ENCODE peak calls at places on chromosomes 5 and 9, in seven cellular contexts. J is fibroblast of pulmonary artery, P is SK-N-SH, C is kidney, Q is A549, Z is fibroblast of mammary gland, B is ascending aorta. E is an unnamed sample.

GRCh38 chr5:5061836-5062235 is 78.3 kb upstream of the ADAMTS16 start:
- DNase-seq in J (no peak), P (no peak), C (no peak), Q (no peak), Z (no peak), B (no peak), E (no peak)

GRCh38 chr5:170307575-170308465 is 10.2 kb upstream of the LCP2 start:
- DNase-seq in J (peak), P (no peak), C (peak), Q (peak), Z (peak), B (peak), E (peak)

GRCh38 chr5:52690236-52690685 is 97.5 kb upstream of the ITGA1 start:
- DNase-seq in J (peak), P (no peak), C (no peak), Q (no peak), Z (peak), B (no peak), E (no peak)

GRCh38 chr9:976258-976804 is at the start of gene DMRT3:
- DNase-seq in J (no peak), P (peak), C (no peak), Q (no peak), Z (no peak), B (no peak), E (no peak)

GRCh38 chr5:180799902-180800801 is 2.5 kb downstream of the MGAT1 start:
- DNase-seq in J (peak), P (no peak), C (no peak), Q (no peak), Z (peak), B (no peak), E (no peak)

GRCh38 chr9:134689320-134690181 is 47.9 kb downstream of the COL5A1 start:
- DNase-seq in J (peak), P (peak), C (peak), Q (peak), Z (peak), B (no peak), E (peak)

GRCh38 chr9:101226161-101226560 is 158.6 kb downstream of the BAAT start:
- DNase-seq in J (no peak), P (no peak), C (no peak), Q (no peak), Z (no peak), B (no peak), E (no peak)

GRCh38 chr9:15867334-15867733 is 314.5 kb downstream of the CCDC171 start:
- DNase-seq in J (no peak), P (no peak), C (no peak), Q (no peak), Z (no peak), B (no peak), E (no peak)

GRCh38 chr5:160427607-160428006 is 6.0 kb downstream of the PTTG1 start:
- DNase-seq in J (no peak), P (no peak), C (no peak), Q (no peak), Z (no peak), B (no peak), E (peak)

GRCh38 chr5:73853091-73853490 is 227.1 kb downstream of the ARHGEF28 start:
- DNase-seq in J (peak), P (no peak), C (no peak), Q (peak), Z (peak), B (no peak), E (no peak)

GRCh38 chr5:66209350-66209749 is 65.2 kb downstream of the SREK1 start:
- DNase-seq in J (no peak), P (no peak), C (no peak), Q (peak), Z (no peak), B (no peak), E (no peak)

DNA sequence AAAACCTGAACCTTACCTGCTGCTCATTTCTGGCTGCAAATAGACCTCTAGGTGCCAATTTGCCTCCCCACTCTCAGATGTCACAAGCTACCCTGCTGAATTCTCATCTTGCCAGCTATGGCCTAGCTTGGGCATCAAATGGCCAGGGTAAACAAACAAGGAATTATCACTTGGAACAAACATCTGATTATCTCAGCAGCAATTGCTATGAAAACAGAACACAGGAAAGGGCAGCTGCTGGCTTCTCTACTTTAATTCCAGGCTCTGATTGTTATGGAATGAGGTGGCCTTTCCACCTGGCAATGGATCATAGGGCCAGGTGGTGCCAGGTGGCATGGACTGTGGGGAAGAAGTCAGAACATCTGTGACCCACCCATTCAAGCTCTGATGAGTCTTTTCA is 505.1 kb downstream of the TLR4 start:
- DNase-seq in J (no peak), P (no peak), C (no peak), Q (no peak), Z (no peak), B (no peak), E (no peak)
- H3K4me3 ChIP-seq in J (no peak), P (no peak), C (no peak), Q (no peak), Z (no peak), B (no peak), E (no peak)

DNA sequence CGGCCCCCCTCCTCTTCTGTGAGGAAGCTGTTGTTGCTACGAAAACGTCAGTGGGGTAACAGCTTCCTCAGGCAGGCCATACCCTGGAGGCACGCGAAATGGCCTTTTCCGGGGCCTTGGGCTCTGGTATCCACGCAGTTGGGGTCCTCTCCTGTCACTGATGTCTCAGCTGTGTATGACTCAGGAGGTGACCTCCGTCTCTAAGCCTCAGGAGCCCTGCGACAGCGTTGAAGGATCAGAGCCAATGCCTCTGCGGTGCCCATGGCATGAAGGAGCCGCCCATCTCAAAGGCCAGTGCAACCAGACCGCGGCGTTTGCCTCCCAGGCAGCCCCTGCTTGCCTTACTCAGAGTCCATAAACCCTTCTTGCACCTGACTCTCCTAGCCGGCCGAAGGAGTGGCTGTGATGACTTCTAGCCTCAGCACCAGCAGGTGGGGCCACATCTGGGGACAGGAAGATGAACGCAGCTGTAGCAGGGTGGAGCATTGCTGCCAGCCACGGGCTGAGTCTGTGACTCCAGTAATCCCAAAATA is 1.0 kb upstream of the MXD3 start:
- DNase-seq in J (no peak), P (peak), C (peak), Q (no peak), Z (peak), B (no peak), E (no peak)
- TF ChIP-seq CTCF in J (no peak), P (no peak), C (no peak), Q (no peak), Z (no peak), B (no peak), E (no peak)

DNA sequence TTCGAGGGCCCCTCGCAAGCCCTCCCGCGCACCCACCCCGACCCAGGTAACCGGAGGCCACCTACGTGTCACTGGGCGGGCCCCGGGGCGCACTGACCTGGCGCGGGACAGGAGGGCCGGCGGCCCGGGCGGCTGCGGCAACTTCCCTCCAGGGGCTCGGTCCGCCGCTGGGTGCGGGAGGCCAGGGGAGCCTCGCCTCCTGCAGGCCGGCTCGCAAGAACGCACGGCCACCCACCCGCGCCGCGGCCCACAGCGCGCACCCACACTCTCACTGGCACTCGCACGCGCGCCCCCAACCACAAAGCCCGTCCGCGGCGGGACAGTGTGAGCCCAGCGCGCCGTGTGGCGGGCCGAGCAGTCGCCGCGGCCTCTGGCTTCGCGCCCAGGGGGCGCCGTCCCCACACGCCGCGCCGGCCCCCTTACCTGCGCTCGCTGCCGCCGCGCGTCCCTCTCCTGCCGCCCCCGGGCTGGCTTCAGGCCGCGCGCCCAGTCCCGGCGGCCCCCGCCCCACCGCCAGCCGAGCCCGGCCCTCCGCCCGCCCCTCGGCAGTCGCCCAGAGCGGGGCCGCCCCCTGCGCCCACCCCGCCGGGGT is 430 bp downstream of the LPAR1 start:
- DNase-seq in J (peak), P (peak), C (peak), Q (no peak), Z (peak), B (no peak), E (no peak)
- H3K4me3 ChIP-seq in J (peak), P (peak), C (peak), Q (peak), Z (peak), B (peak), E (peak)

GRCh38 chr9:130466537-130467217 is 21.9 kb downstream of the ASS1 start:
- DNase-seq in J (no peak), P (no peak), C (no peak), Q (no peak), Z (no peak), B (no peak), E (no peak)
- TF ChIP-seq CTCF in J (no peak), P (no peak), C (no peak), Q (no peak), Z (no peak), B (no peak), E (no peak)

DNA sequence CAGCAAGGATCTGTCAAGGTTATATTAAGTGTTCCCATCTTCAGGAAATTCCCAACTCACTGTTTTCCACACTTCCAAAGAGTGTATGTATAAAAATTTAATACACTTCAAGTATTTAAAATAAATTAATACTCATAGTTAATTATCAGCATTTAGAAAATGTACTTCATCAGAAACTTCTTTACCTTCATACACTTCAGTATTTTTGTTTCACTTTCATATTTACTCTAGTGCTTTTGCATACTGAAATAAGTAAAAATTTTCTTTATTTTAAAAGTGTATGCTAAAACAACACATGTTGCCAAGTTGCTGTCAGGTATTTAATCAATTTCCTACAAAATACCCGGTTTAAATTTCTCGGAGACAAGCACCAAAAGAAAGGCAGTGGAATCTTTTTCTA is 16.5 kb downstream of the RICTOR start:
- DNase-seq in J (no peak), P (no peak), C (no peak), Q (no peak), Z (no peak), B (no peak), E (no peak)
- H3K4me3 ChIP-seq in J (peak), P (peak), C (no peak), Q (peak), Z (peak), B (peak), E (no peak)

GRCh38 chr9:102972780-102973179 is 22.4 kb upstream of the CYLC2 start:
- DNase-seq in J (no peak), P (no peak), C (no peak), Q (no peak), Z (no peak), B (no peak), E (no peak)

GRCh38 chr9:102975246-102975645 is 19.9 kb upstream of the CYLC2 start:
- DNase-seq in J (no peak), P (no peak), C (no peak), Q (no peak), Z (no peak), B (no peak), E (no peak)

GRCh38 chr9:102974530-102974929 is 20.6 kb upstream of the CYLC2 start:
- DNase-seq in J (no peak), P (no peak), C (no peak), Q (peak), Z (peak), B (no peak), E (no peak)
- TF ChIP-seq CTCF in J (no peak), P (no peak), C (no peak), Q (no peak), Z (no peak), B (no peak), E (no peak)

GRCh38 chr5:32098291-32098690 is 75.8 kb downstream of the GOLPH3 start:
- DNase-seq in J (peak), P (peak), C (no peak), Q (no peak), Z (no peak), B (no peak), E (no peak)

GRCh38 chr5:32100903-32101302 is 73.2 kb downstream of the GOLPH3 start:
- DNase-seq in J (no peak), P (no peak), C (no peak), Q (no peak), Z (no peak), B (no peak), E (no peak)

GRCh38 chr5:32098806-32099435 is 75.2 kb downstream of the GOLPH3 start:
- DNase-seq in J (no peak), P (no peak), C (no peak), Q (no peak), Z (no peak), B (no peak), E (no peak)

GRCh38 chr5:32099486-32100035 is 74.6 kb downstream of the GOLPH3 start:
- DNase-seq in J (no peak), P (no peak), C (no peak), Q (no peak), Z (no peak), B (no peak), E (no peak)

DNA sequence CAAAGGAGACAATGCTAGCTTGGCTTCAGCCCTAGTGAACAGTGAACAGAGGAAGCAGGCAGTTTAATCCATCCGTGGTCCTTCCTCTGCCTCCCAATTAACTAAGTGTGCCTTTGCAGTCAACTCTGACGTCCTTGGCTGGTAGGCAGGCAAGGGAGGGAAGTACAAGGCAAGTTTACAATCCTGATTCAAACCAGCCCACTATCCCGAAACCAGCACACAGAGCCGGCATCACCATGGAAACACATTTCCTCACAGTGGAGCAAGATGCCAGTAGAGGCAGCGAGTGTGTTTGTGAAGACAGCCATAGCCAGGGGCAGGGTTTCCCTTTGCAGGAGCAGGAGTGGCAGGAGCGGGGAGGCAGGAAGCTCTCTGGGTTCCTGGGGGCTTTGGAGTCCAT is 73.9 kb downstream of the GOLPH3 start:
- DNase-seq in J (no peak), P (peak), C (no peak), Q (no peak), Z (no peak), B (no peak), E (no peak)
- H3K4me3 ChIP-seq in J (no peak), P (no peak), C (no peak), Q (no peak), Z (no peak), B (no peak), E (no peak)